ENCODE peak calls at places on chromosome 5, in four cellular contexts. One of them, this sample, is unnamed.

GRCh38 chr5:137751869-137752491 is 2.2 kb downstream of the HNRNPA0 start:
- DNase-seq in GM12878: no peak
- DNase-seq in A549: peak
- DNase-seq in K562: peak
- DNase-seq in this sample: peak

GRCh38 chr5:923473-923873 is 30.8 kb downstream of the TRIP13 start:
- DNase-seq in GM12878: no peak
- DNase-seq in K562: peak
- DNase-seq in A549: peak
- DNase-seq in this sample: peak

GRCh38 chr5:96121362-96121761 is 159.7 kb upstream of the ELL2 start:
- DNase-seq in A549: no peak
- DNase-seq in K562: no peak
- DNase-seq in GM12878: no peak
- DNase-seq in this sample: no peak

GRCh38 chr5:102856374-102856748 is 101.3 kb downstream of the PAM start:
- DNase-seq in GM12878: no peak
- DNase-seq in K562: no peak
- DNase-seq in A549: no peak
- DNase-seq in this sample: peak

GRCh38 chr5:178525906-178526732 is 64.1 kb downstream of the COL23A1 start:
- DNase-seq in K562: no peak
- DNase-seq in GM12878: no peak
- DNase-seq in A549: no peak
- DNase-seq in this sample: no peak

GRCh38 chr5:145484195-145484594 is 350.9 kb downstream of the PRELID2 start:
- DNase-seq in GM12878: no peak
- DNase-seq in A549: peak
- DNase-seq in K562: no peak
- DNase-seq in this sample: peak

GRCh38 chr5:76813982-76814562 is 4.8 kb upstream of the F2RL1 start:
- DNase-seq in A549: peak
- DNase-seq in K562: no peak
- DNase-seq in GM12878: no peak
- DNase-seq in this sample: peak

GRCh38 chr5:149337746-149338145 is 7.6 kb upstream of the GRPEL2 start:
- DNase-seq in A549: no peak
- DNase-seq in K562: no peak
- DNase-seq in GM12878: no peak
- DNase-seq in this sample: no peak

GRCh38 chr5:71924980-71925379 is 182.3 kb upstream of the MAP1B start:
- DNase-seq in K562: no peak
- DNase-seq in GM12878: no peak
- DNase-seq in A549: peak
- DNase-seq in this sample: peak

GRCh38 chr5:159332800-159333563 is 2.7 kb upstream of the IL12B start:
- DNase-seq in A549: no peak
- DNase-seq in K562: no peak
- DNase-seq in GM12878: no peak
- DNase-seq in this sample: no peak

GRCh38 chr5:1108865-1109174 is 3.0 kb downstream of the SLC12A7 start:
- DNase-seq in GM12878: no peak
- DNase-seq in K562: no peak
- DNase-seq in A549: no peak
- DNase-seq in this sample: no peak

GRCh38 chr5:159208508-159209437 is 580 bp downstream of the RNF145 start:
- DNase-seq in A549: peak
- DNase-seq in GM12878: no peak
- DNase-seq in K562: peak
- DNase-seq in this sample: peak

GRCh38 chr5:153629027-153629426 is 138.6 kb downstream of the GRIA1 start:
- DNase-seq in GM12878: no peak
- DNase-seq in A549: peak
- DNase-seq in K562: no peak
- DNase-seq in this sample: peak

GRCh38 chr5:23419115-23419514 is 88.3 kb upstream of the PRDM9 start:
- DNase-seq in A549: peak
- DNase-seq in K562: no peak
- DNase-seq in GM12878: no peak
- DNase-seq in this sample: no peak
- H3K4me2 ChIP-seq in A549: peak
- H3K4me2 ChIP-seq in K562: no peak
- H3K4me2 ChIP-seq in GM12878: no peak
- H3K4me2 ChIP-seq in this sample: no peak

DNA sequence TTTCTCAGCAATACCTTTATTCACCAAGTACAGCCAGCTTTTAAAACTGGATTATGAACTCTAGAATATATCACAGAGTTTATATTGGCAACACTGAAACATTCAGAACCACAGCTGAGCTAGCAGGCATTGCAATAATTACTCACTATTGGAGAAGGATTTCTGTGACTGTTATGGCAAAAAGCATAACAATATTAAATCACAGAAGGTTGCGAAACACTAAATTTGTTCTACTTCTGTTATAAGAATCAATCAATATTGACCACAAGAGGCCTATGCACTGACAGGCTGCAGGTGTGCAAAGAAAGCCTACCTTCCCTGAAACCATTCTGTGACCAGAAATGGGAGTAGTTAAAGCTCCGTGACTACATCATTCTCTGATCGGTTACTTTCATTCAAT is 59.2 kb downstream of the AP3B1 start:
- DNase-seq in A549: no peak
- DNase-seq in GM12878: no peak
- DNase-seq in K562: no peak
- DNase-seq in this sample: peak
- TF ChIP-seq BHLHE40 in A549: no peak
- TF ChIP-seq BHLHE40 in GM12878: no peak
- TF ChIP-seq BHLHE40 in K562: no peak
- TF ChIP-seq BHLHE40 in this sample: no peak

GRCh38 chr5:59810041-59810440 is 83.5 kb downstream of the PDE4D start:
- DNase-seq in GM12878: no peak
- DNase-seq in K562: peak
- DNase-seq in A549: peak
- DNase-seq in this sample: peak

GRCh38 chr5:59814563-59814872 is 79.0 kb downstream of the PDE4D start:
- DNase-seq in GM12878: no peak
- DNase-seq in A549: no peak
- DNase-seq in K562: no peak
- DNase-seq in this sample: no peak

GRCh38 chr5:59816901-59817300 is 76.6 kb downstream of the PDE4D start:
- DNase-seq in A549: no peak
- DNase-seq in GM12878: no peak
- DNase-seq in K562: no peak
- DNase-seq in this sample: no peak

GRCh38 chr5:59817536-59817935 is 76.0 kb downstream of the PDE4D start:
- DNase-seq in GM12878: no peak
- DNase-seq in A549: no peak
- DNase-seq in K562: no peak
- DNase-seq in this sample: no peak

DNA sequence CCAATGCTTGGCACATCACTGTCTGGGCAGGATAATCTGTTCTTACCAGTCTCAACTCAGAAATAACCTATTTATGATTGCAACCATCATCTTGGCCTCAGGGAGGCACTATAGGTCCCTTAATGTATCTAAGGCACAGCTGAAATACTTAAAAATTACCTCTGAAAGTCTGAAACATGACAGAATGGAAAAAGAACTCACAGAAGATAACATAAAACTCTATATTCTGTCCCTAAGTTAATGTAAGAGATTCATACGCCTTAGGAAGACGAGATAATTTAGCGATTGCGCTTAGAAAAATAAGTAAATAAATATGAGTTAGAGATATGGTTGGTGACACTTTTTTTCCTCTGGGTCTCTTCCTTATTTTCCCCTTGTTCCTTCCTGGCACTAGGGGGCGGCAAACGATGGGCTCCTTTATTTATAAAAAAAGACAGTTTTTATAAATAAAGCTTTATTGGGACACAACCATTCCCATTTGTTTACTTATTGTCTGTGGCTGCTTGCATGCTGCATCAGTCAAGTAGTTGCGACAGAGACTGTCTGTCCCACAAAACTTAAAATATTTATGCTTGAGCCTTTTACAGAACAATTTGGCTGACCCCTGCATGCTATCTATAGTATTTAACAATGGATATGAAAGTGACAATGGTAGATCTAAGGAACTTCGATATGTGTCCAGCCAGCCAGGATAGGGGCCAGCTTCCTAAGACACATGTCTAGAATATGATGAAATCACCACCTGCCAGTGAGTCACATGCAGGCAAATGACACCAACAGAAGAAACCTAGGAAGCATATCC is 79.6 kb downstream of the PDE4D start:
- DNase-seq in GM12878: no peak
- DNase-seq in K562: peak
- DNase-seq in A549: peak
- DNase-seq in this sample: peak
- H3K4me2 ChIP-seq in GM12878: no peak
- H3K4me2 ChIP-seq in K562: no peak
- H3K4me2 ChIP-seq in A549: peak
- H3K4me2 ChIP-seq in this sample: no peak

GRCh38 chr5:180803181-180804128 is 849 bp upstream of the MGAT1 start:
- DNase-seq in A549: no peak
- DNase-seq in GM12878: peak
- DNase-seq in K562: peak
- DNase-seq in this sample: no peak
- TF ChIP-seq BHLHE40 in A549: no peak
- TF ChIP-seq BHLHE40 in GM12878: peak
- TF ChIP-seq BHLHE40 in K562: peak
- TF ChIP-seq BHLHE40 in this sample: no peak

GRCh38 chr5:23727271-23727670 is 219.9 kb downstream of the PRDM9 start:
- DNase-seq in A549: peak
- DNase-seq in K562: no peak
- DNase-seq in GM12878: no peak
- DNase-seq in this sample: no peak

DNA sequence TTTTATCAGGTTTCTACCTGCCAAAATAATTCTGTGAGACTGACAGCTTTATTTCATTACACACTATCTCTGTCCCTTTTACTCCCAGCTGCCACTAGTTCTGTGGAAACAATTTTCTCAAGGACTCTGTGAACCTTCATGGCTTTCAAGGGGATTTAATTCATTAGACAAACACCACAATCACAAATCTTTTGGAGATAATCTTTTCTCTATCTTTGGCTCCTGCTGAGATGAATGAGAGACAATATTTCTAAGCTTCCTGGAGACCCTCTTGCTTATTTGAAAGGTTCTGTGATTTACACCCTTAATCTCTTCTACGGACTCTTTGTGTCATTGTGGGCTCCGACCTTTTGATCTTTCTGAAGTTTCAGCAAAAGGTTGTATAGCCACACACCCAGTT is 222.6 kb downstream of the PRDM9 start:
- DNase-seq in A549: no peak
- DNase-seq in K562: no peak
- DNase-seq in GM12878: no peak
- DNase-seq in this sample: no peak
- H3K4me2 ChIP-seq in A549: no peak
- H3K4me2 ChIP-seq in K562: no peak
- H3K4me2 ChIP-seq in GM12878: no peak
- H3K4me2 ChIP-seq in this sample: no peak

DNA sequence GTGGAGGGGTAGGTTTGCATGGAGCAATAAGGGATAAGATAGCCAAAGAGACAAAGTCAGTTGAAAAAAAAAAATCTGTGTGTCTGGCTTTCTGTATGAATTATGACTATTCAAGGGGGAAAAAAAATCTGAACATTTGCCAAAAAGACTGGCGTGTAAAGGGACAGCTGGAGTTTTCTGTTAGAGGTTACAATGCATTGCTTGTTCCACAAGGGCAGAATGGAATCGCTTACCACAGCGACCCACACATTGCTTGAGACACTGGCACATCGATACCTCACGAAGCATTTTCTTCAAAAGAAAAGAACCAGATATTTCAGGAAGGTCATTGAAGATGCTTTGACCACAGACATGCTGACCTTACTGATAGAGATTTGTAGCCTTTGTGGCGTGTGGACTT is 327.7 kb downstream of the TMEM167A start:
- DNase-seq in A549: no peak
- DNase-seq in GM12878: no peak
- DNase-seq in K562: no peak
- DNase-seq in this sample: no peak
- TF ChIP-seq BHLHE40 in A549: no peak
- TF ChIP-seq BHLHE40 in GM12878: no peak
- TF ChIP-seq BHLHE40 in K562: no peak
- TF ChIP-seq BHLHE40 in this sample: no peak

DNA sequence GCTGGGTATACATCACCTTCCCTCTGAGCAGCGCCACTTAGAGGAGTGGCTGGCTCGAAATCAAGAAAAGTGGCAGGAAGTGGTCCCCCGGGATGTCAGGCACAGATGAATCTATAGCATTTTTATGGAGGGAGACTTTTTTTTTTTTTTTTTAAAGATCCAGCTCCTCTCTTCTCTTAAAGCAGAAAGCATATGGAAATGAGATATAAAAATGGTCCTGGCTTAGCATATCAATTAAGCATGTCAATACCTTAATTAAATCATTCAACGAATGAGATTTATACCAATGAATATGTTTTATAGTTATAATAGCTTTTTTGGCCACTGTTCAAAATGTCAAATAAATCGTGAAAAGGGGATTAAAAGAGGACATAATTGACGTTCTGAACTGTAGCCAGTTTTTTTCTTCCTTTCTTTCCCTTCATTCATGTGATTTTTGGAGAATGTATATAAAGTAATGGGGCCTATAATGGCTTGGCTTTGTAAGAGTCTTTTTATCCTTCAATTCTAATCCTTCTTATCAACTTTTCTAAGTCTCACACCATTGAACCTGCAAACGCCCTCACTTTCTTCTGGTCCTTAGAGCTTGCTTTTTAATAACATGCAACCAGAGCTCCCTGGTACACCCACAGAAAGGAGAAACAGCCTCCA is 319.2 kb upstream of the PANK3 start:
- DNase-seq in GM12878: no peak
- DNase-seq in A549: no peak
- DNase-seq in K562: peak
- DNase-seq in this sample: no peak
- H3K4me2 ChIP-seq in GM12878: no peak
- H3K4me2 ChIP-seq in A549: no peak
- H3K4me2 ChIP-seq in K562: no peak
- H3K4me2 ChIP-seq in this sample: no peak

GRCh38 chr5:140403613-140404012 is 2.0 kb downstream of the ANKHD1 start:
- DNase-seq in K562: no peak
- DNase-seq in GM12878: no peak
- DNase-seq in A549: no peak
- DNase-seq in this sample: no peak
- TF ChIP-seq BHLHE40 in K562: no peak
- TF ChIP-seq BHLHE40 in GM12878: no peak
- TF ChIP-seq BHLHE40 in A549: no peak
- TF ChIP-seq BHLHE40 in this sample: no peak

This sample was measured in IMR-90.